ENCODE peak calls at places on chromosomes 11 and 22, in four cellular contexts. C is stomach, I is suprapubic skin, J is K562. W is an unnamed sample.

GRCh38 chr22:49422668-49423067 is 405.0 kb downstream of the BRD1 start:
- DNase-seq in C (no peak), I (no peak), J (no peak), W (no peak)

GRCh38 chr11:83521647-83522596 is 235.8 kb upstream of the CCDC90B start:
- DNase-seq in C (no peak), I (no peak), J (no peak), W (no peak)

GRCh38 chr11:124570160-124570559 is 363 bp downstream of the OR8A1 start:
- DNase-seq in C (no peak), I (no peak), J (no peak), W (no peak)

GRCh38 chr11:96260067-96260511 is 82.9 kb downstream of the MAML2 start:
- DNase-seq in C (no peak), I (no peak), J (peak; percentile 13), W (no peak)

GRCh38 chr11:64296830-64297721 is 3.1 kb upstream of the CATSPERZ start:
- DNase-seq in C (no peak), I (no peak), J (no peak), W (no peak)

GRCh38 chr11:73215191-73216134 is 2.6 kb upstream of the P2RY2 start:
- DNase-seq in C (no peak), I (no peak), J (no peak), W (no peak)

GRCh38 chr11:78219493-78220217 is 30.9 kb downstream of the USP35 start:
- DNase-seq in C (no peak), I (no peak), J (no peak), W (no peak)

GRCh38 chr11:36431429-36432092 is 78.5 kb downstream of the TRAF6 start:
- DNase-seq in C (peak; percentile 27), I (no peak), J (peak; percentile 38), W (no peak)

GRCh38 chr11:23679041-23679440 is 817.8 kb upstream of the LUZP2 start:
- DNase-seq in C (no peak), I (no peak), J (no peak), W (no peak)

GRCh38 chr11:86688398-86689179 is 16.2 kb upstream of the ME3 start:
- DNase-seq in C (no peak), I (no peak), J (no peak), W (no peak)

GRCh38 chr11:101011881-101012280 is 117.7 kb downstream of the PGR start:
- DNase-seq in C (no peak), I (no peak), J (no peak), W (no peak)

GRCh38 chr11:5363712-5364111 is 12.4 kb downstream of the OR51B6 start:
- DNase-seq in C (no peak), I (no peak), J (no peak), W (no peak)

GRCh38 chr11:117425679-117426296 is 98.1 kb downstream of the CEP164 start:
- DNase-seq in C (no peak), I (no peak), J (no peak), W (no peak)

GRCh38 chr11:117426941-117427340 is 99.3 kb downstream of the CEP164 start:
- DNase-seq in C (no peak), I (no peak), J (no peak), W (no peak)

GRCh38 chr11:117424781-117425180 is 97.1 kb downstream of the CEP164 start:
- DNase-seq in C (no peak), I (peak; percentile 50), J (no peak), W (no peak)

GRCh38 chr11:117427356-117427874 is 99.8 kb downstream of the CEP164 start:
- DNase-seq in C (no peak), I (no peak), J (no peak), W (no peak)

DNA sequence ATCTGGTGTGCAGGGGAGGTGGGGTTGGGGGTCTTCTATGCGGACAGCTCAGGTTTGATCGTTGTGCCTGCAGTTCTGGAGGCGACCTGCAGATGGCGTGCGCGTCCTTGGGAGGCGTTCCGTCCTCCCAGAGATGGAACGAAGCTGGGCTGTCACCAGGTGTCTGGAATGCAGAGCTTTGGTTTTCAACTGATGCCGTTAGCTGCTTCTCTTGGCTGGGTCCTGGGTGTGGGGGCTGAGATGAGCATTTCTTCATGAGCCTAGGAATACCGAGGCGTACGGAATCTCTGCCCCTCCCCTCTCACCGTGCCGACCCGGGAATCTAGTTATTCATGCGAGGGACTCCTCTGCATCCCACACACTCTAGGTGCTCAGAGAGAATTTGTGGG is 98.6 kb downstream of the CEP164 start:
- DNase-seq in C (peak; percentile 60), I (no peak), J (peak; percentile 82), W (peak; percentile 59)
- TF ChIP-seq EP300 in C (no peak), I (no peak), J (no peak), W (no peak)

GRCh38 chr11:587546-587945 is 11.3 kb downstream of the PHRF1 start:
- DNase-seq in C (no peak), I (no peak), J (no peak), W (no peak)

GRCh38 chr11:592501-592900 is 16.2 kb downstream of the PHRF1 start:
- DNase-seq in C (no peak), I (no peak), J (no peak), W (no peak)

GRCh38 chr11:587978-588380 is 11.7 kb downstream of the PHRF1 start:
- DNase-seq in C (no peak), I (no peak), J (peak; percentile 70), W (no peak)

GRCh38 chr11:590997-591396 is 14.7 kb downstream of the PHRF1 start:
- DNase-seq in C (no peak), I (no peak), J (no peak), W (no peak)

GRCh38 chr11:589798-590197 is 13.5 kb downstream of the PHRF1 start:
- DNase-seq in C (no peak), I (no peak), J (no peak), W (no peak)
- TF ChIP-seq POLR2A in C (no peak), I (no peak), J (no peak), W (no peak)

GRCh38 chr11:130022799-130023198 is 20.2 kb upstream of the PRDM10 start:
- DNase-seq in C (no peak), I (no peak), J (no peak), W (no peak)

GRCh38 chr11:130024356-130024755 is 21.7 kb upstream of the PRDM10 start:
- DNase-seq in C (no peak), I (no peak), J (no peak), W (no peak)

GRCh38 chr11:130020323-130020722 is 17.7 kb upstream of the PRDM10 start:
- DNase-seq in C (no peak), I (no peak), J (no peak), W (no peak)

GRCh38 chr11:130025371-130025770 is 22.7 kb upstream of the PRDM10 start:
- DNase-seq in C (no peak), I (no peak), J (no peak), W (no peak)

DNA sequence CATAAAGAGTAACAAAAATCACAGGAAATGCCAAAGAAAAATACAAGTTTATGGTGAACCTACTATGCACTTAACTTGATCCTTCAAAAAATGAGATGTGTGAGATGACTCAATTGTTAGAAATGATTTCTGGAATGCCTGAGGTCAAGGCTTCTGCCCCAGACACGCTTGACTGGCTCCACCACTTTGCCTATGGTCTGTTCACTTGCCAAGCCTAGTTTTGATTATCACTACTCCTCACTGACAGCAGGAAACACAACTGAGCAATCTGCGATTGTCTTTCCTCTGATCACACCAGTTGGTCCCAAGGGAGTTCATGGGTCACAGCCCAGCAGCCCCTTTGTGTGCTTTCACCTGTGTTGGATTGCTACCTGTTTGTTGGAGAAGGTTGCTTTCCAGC is 20.6 kb upstream of the PRDM10 start:
- DNase-seq in C (no peak), I (no peak), J (no peak), W (no peak)
- TF ChIP-seq EP300 in C (no peak), I (no peak), J (no peak), W (no peak)

GRCh38 chr22:46027219-46028068 is 50.5 kb upstream of the WNT7B start:
- DNase-seq in C (peak; percentile 76), I (peak; percentile 84), J (peak; percentile 59), W (no peak)
- TF ChIP-seq POLR2A in C (no peak), I (no peak), J (no peak), W (peak; percentile 35)

DNA sequence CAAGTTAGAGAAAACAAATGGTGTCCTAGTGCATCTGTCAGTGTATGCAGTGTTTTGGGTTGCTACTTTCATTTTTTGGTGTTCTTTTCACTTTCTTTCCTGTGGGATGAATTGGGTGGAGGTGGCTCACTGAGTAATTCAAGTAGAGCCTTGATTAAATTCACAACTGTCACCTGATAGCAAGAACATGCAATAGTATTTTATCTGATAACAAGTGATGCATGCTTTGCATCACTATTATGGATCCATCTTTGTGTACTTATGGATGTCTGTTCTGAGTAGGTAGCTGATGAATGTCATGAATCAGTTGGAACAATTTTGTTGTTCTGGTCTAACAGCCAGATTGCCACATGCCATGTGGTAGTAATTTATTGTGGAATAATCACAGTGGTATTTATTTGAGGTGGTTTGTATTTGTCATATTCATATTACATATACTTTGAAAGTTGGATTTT is 87.5 kb downstream of the DDX10 start:
- DNase-seq in C (no peak), I (no peak), J (no peak), W (no peak)
- TF ChIP-seq EP300 in C (no peak), I (no peak), J (no peak), W (no peak)

DNA sequence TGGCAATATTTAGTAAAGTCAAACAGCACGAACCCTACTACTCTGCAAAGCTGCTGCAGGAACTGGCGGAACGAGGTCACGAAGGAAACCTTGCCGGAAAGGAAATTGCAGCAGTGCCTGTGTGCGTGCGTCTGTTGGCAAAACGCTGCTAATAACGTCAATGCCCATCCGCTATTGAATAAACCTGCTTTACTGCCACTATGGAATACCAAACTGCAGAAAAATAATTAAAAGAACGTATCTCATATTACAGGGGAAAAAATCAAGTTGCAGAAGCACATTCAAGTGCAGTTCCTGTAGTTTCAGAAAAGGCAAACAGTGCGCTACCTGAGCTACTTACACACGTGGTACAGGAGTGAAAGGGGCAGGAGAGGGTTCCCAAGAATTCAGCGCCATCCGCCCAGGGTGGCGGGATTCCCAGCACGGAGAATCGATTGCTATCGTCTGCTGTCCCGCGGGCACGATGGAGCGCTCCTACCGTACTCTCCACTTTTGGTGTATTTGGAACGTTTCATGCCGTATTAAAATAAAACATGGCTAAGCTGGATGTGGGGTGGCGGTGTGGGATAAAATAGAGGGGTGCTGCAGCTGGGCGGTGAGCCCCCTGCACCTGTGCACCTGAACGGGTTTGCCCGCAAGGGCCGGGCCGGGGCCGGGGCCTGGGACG is 516 bp upstream of the NADSYN1 start:
- DNase-seq in C (peak; percentile 63), I (peak; percentile 79), J (no peak), W (no peak)
- TF ChIP-seq POLR2A in C (no peak), I (no peak), J (no peak), W (no peak)

W was measured in tibial nerve.